ENCODE peak calls at places on chromosomes 11 and 22, in four cellular contexts. G is HCT116, E is sigmoid colon, P is stomach. I is an unnamed sample. For H3K9me3 and H3K27me3, the result is how much of the 10 kb centered on the place peaks cover.

GRCh38 chr11:27603376-27603775 is 96.8 kb upstream of the LIN7C start:
- DNase-seq in G (no peak), E (no peak), P (no peak), I (no peak)

GRCh38 chr11:115008774-115009173 is 330.4 kb downstream of the NXPE2 start:
- DNase-seq in G (no peak), E (no peak), P (no peak), I (no peak)

GRCh38 chr11:105208038-105208437 is 68.5 kb upstream of the CARD18 start:
- DNase-seq in G (no peak), E (no peak), P (no peak), I (no peak)

GRCh38 chr11:62603771-62604170 is 2.1 kb upstream of the MTA2 start:
- DNase-seq in G (no peak), E (no peak), P (no peak), I (no peak)

GRCh38 chr11:134414772-134415765 is 3.0 kb upstream of the B3GAT1 start:
- DNase-seq in G (no peak), E (no peak), P (no peak), I (peak)

GRCh38 chr11:86218125-86219081 is 26.1 kb upstream of the EED start:
- DNase-seq in G (peak), E (peak), P (peak), I (peak)

GRCh38 chr11:128342511-128343133 is 244.7 kb downstream of the ETS1 start:
- DNase-seq in G (no peak), E (peak), P (no peak), I (peak)

GRCh38 chr22:41568811-41569210 is 8.0 kb downstream of the CSDC2 start:
- DNase-seq in G (no peak), E (no peak), P (no peak), I (no peak)

GRCh38 chr11:112769170-112769569 is 192.1 kb upstream of the NCAM1 start:
- DNase-seq in G (no peak), E (no peak), P (no peak), I (no peak)

GRCh38 chr11:97770570-97770969 is 1250.2 kb upstream of the CNTN5 start:
- DNase-seq in G (no peak), E (no peak), P (no peak), I (no peak)

GRCh38 chr11:97764193-97764592 is 1256.6 kb upstream of the CNTN5 start:
- DNase-seq in G (no peak), E (no peak), P (no peak), I (no peak)

GRCh38 chr11:97761175-97761574 is 1259.6 kb upstream of the CNTN5 start:
- DNase-seq in G (no peak), E (no peak), P (no peak), I (no peak)

GRCh38 chr11:97764605-97765004 is 1256.1 kb upstream of the CNTN5 start:
- DNase-seq in G (no peak), E (no peak), P (no peak), I (no peak)
- H3K9me3 ChIP-seq in G (under half), E (under half), P (under half), I (under half)

GRCh38 chr11:2392241-2392959 is 8.2 kb upstream of the TSSC4 start:
- DNase-seq in G (no peak), E (no peak), P (no peak), I (no peak)
- TF ChIP-seq POLR2AphosphoS5 in G (no peak), E (no peak), P (no peak), I (no peak)

GRCh38 chr11:69234171-69234570 is 59.8 kb upstream of the MYEOV start:
- DNase-seq in G (no peak), E (peak), P (peak), I (no peak)

GRCh38 chr11:69232821-69233760 is 60.9 kb upstream of the MYEOV start:
- DNase-seq in G (no peak), E (peak), P (peak), I (no peak)

GRCh38 chr11:69234740-69235710 is 58.9 kb upstream of the MYEOV start:
- DNase-seq in G (no peak), E (peak), P (peak), I (no peak)

GRCh38 chr11:69231466-69232018 is 62.4 kb upstream of the MYEOV start:
- DNase-seq in G (no peak), E (peak), P (peak), I (no peak)

DNA sequence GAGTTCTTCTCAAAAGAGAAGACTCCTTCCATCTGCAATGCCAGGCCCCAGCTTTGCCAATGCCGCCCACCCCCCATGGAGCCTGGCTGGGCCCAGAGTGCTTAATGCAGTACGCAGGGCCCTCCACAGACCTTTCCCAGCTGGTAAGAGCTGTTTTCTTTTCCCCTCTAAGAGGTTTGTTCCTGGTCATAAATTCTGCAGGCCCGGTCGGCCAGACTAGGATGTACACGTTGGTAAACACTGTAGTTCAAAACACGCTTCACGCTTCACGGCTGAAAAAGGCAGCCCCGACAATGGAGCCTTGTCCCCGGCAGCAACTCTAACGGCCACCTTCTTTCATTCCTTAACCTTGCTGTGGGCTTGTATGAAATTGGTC is 60.2 kb upstream of the MYEOV start:
- DNase-seq in G (no peak), E (peak), P (no peak), I (no peak)
- H3K27me3 ChIP-seq in G (under half), E (under half), P (under half), I (under half)

DNA sequence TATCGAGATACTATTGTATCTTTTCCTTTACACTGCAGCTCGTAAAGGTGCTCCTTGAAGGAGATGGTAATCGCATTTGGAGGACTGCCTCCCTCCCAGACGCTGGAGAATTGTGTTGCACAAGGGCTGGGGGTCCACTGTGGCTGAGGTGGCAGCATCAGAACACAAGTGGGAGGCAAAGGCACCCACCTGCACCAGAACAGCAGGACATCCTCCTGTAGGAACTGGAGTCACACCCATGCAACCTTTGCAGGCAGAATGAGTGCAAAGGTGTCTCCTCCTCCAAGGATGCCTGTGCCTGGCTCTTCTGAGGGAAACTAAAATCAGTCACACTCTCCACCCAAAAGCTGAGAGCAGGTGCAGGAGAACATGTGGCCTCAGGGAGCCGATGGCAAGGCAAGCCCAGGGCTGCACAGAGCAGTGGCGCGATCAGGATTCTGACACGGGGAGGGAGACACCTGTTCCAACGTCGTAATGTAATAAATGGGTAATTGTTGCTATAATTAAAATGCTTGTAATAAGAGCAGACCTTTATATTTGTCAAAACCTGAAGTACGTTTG is 1501.4 kb downstream of the TBC1D22A start:
- DNase-seq in G (no peak), E (no peak), P (peak), I (no peak)
- H3K9me3 ChIP-seq in G (under half), E (under half), P (under half), I (under half)

GRCh38 chr22:31637375-31637937 is 24.6 kb downstream of the PISD start:
- DNase-seq in G (no peak), E (no peak), P (no peak), I (peak)
- TF ChIP-seq POLR2AphosphoS5 in G (no peak), E (no peak), P (no peak), I (peak)

GRCh38 chr11:44319170-44319551 is 9.2 kb upstream of the ALX4 start:
- DNase-seq in G (no peak), E (no peak), P (no peak), I (peak)

GRCh38 chr11:44320289-44320973 is 10.5 kb upstream of the ALX4 start:
- DNase-seq in G (no peak), E (no peak), P (no peak), I (no peak)

GRCh38 chr11:44322243-44322642 is 12.3 kb upstream of the ALX4 start:
- DNase-seq in G (no peak), E (no peak), P (no peak), I (no peak)

GRCh38 chr11:44319552-44320288 is 9.8 kb upstream of the ALX4 start:
- DNase-seq in G (no peak), E (no peak), P (no peak), I (peak)

DNA sequence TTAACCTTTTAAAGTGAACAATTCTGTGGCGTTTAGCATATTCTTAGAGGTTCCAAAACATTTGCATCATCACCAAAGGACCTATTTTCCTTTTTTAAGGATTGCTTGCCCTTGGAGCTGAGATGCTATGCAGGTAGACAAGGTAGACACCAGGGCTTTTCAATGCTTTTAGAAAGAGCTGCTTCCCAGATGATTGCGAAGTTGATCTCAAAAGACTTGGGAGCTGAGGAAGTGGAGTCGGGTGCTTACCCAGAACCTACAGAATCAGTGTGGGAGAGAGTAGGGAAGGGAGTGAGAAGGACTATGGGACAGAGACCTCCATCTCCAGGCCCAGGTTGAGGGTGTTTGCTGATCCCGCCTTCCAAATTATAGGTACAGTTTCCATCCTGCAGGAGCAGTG is 11.1 kb upstream of the ALX4 start:
- DNase-seq in G (no peak), E (no peak), P (no peak), I (no peak)
- H3K27me3 ChIP-seq in G (under half), E (half or more), P (under half), I (half or more)

I was measured in spleen.